ENCODE peak calls at places on chromosomes 12 and 14, in ten cellular contexts. D is Peyer's patch; S is tibial artery; Q is PC-3; N is cardiac muscle cell; L is astrocyte; A is GM06990; Y is CD4-positive, alpha-beta memory T cell; F is fibroblast of lung; H is naive thymus-derived CD4-positive, alpha-beta T cell. O is an unnamed sample. For H3K36me3, the result is how much of the 10 kb centered on the place peaks cover.

GRCh38 chr12:15636060-15636890 is 152.9 kb downstream of the EPS8 start:
- DNase-seq in A (no peak), D (no peak), H (no peak), N (no peak), Q (peak), F (no peak), S (no peak), Y (no peak), L (no peak), O (no peak)

GRCh38 chr12:90940872-90941499 is 14.0 kb downstream of the CCER1 start:
- DNase-seq in H (no peak), S (no peak), Q (peak), N (peak), A (no peak), Y (no peak), D (no peak), F (peak), L (peak), O (no peak)

GRCh38 chr12:26704684-26705475 is 128.1 kb downstream of the ITPR2 start:
- DNase-seq in F (no peak), A (no peak), H (no peak), S (peak), Q (peak), D (no peak), L (peak), Y (no peak), N (no peak), O (no peak)

GRCh38 chr12:15629108-15629507 is 160.1 kb downstream of the EPS8 start:
- DNase-seq in L (peak), H (no peak), S (peak), D (no peak), Q (peak), A (no peak), Y (no peak), N (peak), F (peak), O (peak)

GRCh38 chr12:58034311-58034710 is 92.9 kb downstream of the ATP23 start:
- DNase-seq in N (peak), D (no peak), L (no peak), Y (no peak), H (no peak), F (no peak), Q (peak), A (no peak), S (no peak), O (peak)

GRCh38 chr12:122989443-122989839 is 9.0 kb downstream of the ARL6IP4 start:
- DNase-seq in A (no peak), Y (no peak), N (no peak), Q (no peak), S (no peak), F (no peak), H (no peak), D (no peak), L (no peak), O (no peak)

GRCh38 chr12:2563709-2564108 is 231.1 kb upstream of the FKBP4 start:
- DNase-seq in S (no peak), D (no peak), Q (no peak), H (no peak), Y (no peak), L (no peak), F (no peak), A (no peak), N (no peak), O (no peak)

GRCh38 chr12:126506426-126507182 is 1441.4 kb downstream of the AACS start:
- DNase-seq in N (no peak), Q (no peak), H (no peak), Y (no peak), A (no peak), S (no peak), D (no peak), F (peak), L (peak), O (no peak)

GRCh38 chr14:88551094-88551870 is 3.5 kb downstream of the PTPN21 start:
- DNase-seq in S (peak), D (peak), F (peak), H (peak), L (peak), Y (no peak), N (peak), A (peak), Q (peak), O (peak)

GRCh38 chr12:57765003-57765697 is 1.7 kb downstream of the CYP27B1 start:
- DNase-seq in A (peak), Y (peak), L (no peak), F (no peak), S (no peak), Q (peak), D (peak), H (no peak), N (peak), O (no peak)

GRCh38 chr14:27090716-27091115 is 492.9 kb upstream of the NOVA1 start:
- DNase-seq in N (no peak), F (no peak), Y (no peak), A (no peak), H (no peak), S (no peak), D (no peak), Q (no peak), L (no peak), O (no peak)

GRCh38 chr12:14664434-14665023 is 31.9 kb downstream of the GUCY2C start:
- DNase-seq in N (peak), H (peak), Q (peak), S (no peak), F (peak), L (peak), A (no peak), D (no peak), Y (peak), O (no peak)

DNA sequence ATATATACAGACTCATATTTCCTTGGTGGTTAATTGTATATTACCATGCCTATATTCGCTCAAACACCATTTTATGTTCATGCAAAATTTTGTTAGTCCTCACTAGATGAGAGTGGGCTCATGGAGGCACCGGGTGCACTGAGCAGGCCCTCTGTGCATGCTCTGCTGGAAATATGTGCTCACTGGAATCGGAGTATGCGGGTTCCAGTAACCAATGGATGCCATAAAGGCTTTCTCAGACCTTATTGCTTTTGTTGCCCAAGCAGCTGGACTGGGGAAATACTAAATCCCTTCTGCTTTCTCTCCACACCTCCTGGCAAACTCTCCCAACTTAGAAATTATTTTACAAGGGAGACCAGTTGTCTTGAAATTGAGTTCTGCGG is 7.7 kb upstream of the HOXC6 start:
- DNase-seq in F (no peak), D (no peak), N (no peak), A (no peak), L (no peak), Y (no peak), S (no peak), Q (no peak), H (no peak), O (no peak)
- H3K4me3 ChIP-seq in F (no peak), D (peak), N (no peak), A (no peak), L (no peak), Y (no peak), S (peak), Q (no peak), H (no peak), O (peak)

GRCh38 chr14:24219521-24219920 is 3.7 kb upstream of the MDP1 start:
- DNase-seq in S (no peak), D (no peak), Q (no peak), Y (no peak), A (no peak), L (no peak), H (no peak), F (no peak), N (no peak), O (no peak)
- H3K36me3 ChIP-seq in S (under half), D (under half), Q (under half), Y (under half), A (under half), L (under half), H (under half), F (under half), N (under half), O (under half)

GRCh38 chr12:6795088-6795487 is 5.8 kb downstream of the CD4 start:
- DNase-seq in A (no peak), L (no peak), H (no peak), Q (no peak), N (no peak), Y (no peak), D (no peak), F (no peak), S (no peak), O (no peak)

GRCh38 chr12:6792522-6793201 is 3.3 kb downstream of the CD4 start:
- DNase-seq in L (no peak), Q (no peak), F (no peak), S (peak), D (no peak), A (no peak), H (peak), N (peak), Y (peak), O (no peak)

GRCh38 chr12:6788972-6789905 is at the start of gene CD4:
- DNase-seq in Q (no peak), L (no peak), D (no peak), N (no peak), A (no peak), F (peak), H (peak), S (peak), Y (peak), O (no peak)

GRCh38 chr12:6790496-6791150 is 1.3 kb downstream of the CD4 start:
- DNase-seq in L (no peak), D (no peak), Q (no peak), H (peak), Y (peak), S (no peak), F (no peak), N (no peak), A (no peak), O (no peak)

GRCh38 chr12:6791931-6792520 is 2.7 kb downstream of the CD4 start:
- DNase-seq in S (no peak), Y (no peak), A (no peak), L (no peak), N (no peak), Q (no peak), F (no peak), H (no peak), D (no peak), O (no peak)
- H3K4me3 ChIP-seq in S (no peak), Y (peak), A (no peak), L (no peak), N (no peak), Q (no peak), F (no peak), H (peak), D (peak), O (no peak)

GRCh38 chr12:53212931-53213330 is 5.9 kb upstream of the ITGB7 start:
- DNase-seq in A (no peak), Q (no peak), S (no peak), F (no peak), L (no peak), H (no peak), N (no peak), D (no peak), Y (no peak), O (no peak)

GRCh38 chr12:53211476-53212381 is 4.7 kb upstream of the ITGB7 start:
- DNase-seq in S (no peak), F (no peak), Y (no peak), A (no peak), L (no peak), Q (no peak), H (no peak), N (no peak), D (peak), O (no peak)

GRCh38 chr12:53208435-53208834 is 1.4 kb upstream of the ITGB7 start:
- DNase-seq in N (no peak), L (no peak), A (no peak), Q (no peak), F (no peak), Y (no peak), D (no peak), H (no peak), S (no peak), O (no peak)

GRCh38 chr12:53208877-53209463 is 1.9 kb upstream of the ITGB7 start:
- DNase-seq in N (no peak), S (no peak), Q (no peak), D (peak), Y (no peak), F (no peak), L (no peak), A (peak), H (no peak), O (no peak)

DNA sequence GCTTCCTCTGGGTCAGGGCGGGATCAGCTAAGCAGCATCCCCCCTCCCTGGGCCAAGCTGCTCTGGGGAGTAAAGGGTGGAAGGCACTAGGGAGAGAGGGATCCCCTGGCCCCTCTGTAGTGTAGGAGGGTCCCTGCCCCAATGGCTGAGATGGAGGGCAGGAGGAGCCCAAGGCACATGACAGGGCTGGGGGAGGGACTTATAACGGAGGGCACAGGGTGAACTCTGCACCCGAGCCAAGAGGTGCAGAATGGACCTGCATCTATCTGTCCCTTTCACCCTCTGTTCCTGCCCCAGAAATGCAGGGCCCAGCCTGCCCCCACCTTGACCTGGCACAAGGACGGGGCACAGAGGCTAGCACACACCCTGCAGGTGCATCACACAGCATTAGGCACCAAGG is 3.8 kb upstream of the ITGB7 start:
- DNase-seq in H (no peak), D (no peak), S (no peak), N (no peak), Y (no peak), A (no peak), F (no peak), L (no peak), Q (no peak), O (no peak)
- H3K36me3 ChIP-seq in H (half or more), D (under half), S (half or more), N (under half), Y (under half), A (under half), F (under half), L (under half), Q (under half), O (under half)

GRCh38 chr14:94689985-94690400 is 77.8 kb downstream of the SERPINA3 start:
- DNase-seq in H (no peak), S (no peak), F (no peak), L (no peak), A (no peak), D (no peak), Q (no peak), N (no peak), Y (no peak), O (no peak)
- H3K4me3 ChIP-seq in H (no peak), S (no peak), F (no peak), L (no peak), A (no peak), D (no peak), Q (no peak), N (no peak), Y (no peak), O (no peak)

GRCh38 chr12:49043241-49043640 is 17.4 kb downstream of the KMT2D start:
- DNase-seq in F (no peak), S (no peak), N (no peak), D (no peak), Y (no peak), A (no peak), Q (no peak), H (no peak), L (no peak), O (no peak)
- H3K36me3 ChIP-seq in F (half or more), S (half or more), N (half or more), D (under half), Y (half or more), A (half or more), Q (half or more), H (half or more), L (half or more), O (half or more)

DNA sequence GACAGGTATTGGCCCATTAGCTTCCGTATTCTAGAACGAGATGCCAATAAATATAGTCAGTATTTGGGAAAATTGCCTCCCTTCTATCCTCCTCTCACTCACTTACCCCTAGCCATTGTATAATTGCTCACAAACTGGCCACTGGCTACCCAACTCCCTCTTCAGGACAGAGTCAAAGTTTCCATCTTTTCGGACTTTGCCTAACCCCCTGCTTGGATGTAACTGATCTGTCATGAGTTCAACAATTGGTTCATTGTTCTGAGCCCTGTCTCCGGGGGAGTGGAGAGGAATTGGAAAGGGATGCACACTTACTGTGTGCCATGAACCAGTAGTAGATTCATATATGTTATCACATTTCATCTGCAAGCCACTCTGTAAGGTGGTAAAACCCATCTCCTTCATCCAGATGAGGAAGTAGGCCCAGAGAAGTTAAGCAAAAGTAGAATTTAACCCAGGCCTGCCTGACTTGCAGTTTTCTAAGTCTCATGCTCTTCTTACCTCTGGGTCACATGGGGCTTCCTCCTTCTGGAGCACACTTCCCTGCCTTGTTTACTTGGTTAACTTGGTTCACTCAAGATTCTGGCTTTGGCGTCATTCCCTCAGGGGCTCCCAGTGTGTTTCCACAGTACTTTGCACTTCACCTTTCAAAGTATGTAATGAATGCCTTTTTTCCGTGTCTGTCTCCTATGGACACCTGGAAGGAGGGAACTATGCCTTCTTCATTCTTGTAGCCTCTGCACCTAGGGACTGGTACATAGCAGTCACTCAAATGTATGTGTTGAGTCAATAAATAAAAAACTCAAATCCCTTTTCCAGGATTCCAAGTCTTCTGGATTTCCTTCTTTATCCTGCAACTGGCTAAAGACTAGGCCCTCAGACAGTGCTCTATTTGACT is 12.4 kb downstream of the MYRFL start:
- DNase-seq in S (no peak), D (no peak), Y (no peak), A (no peak), F (no peak), L (no peak), H (no peak), N (peak), Q (no peak), O (no peak)
- H3K4me3 ChIP-seq in S (no peak), D (peak), Y (no peak), A (no peak), F (no peak), L (no peak), H (no peak), N (no peak), Q (no peak), O (no peak)

O was measured in MG63.